ENCODE peak calls at places on chromosomes 13 and 19, in ten cellular contexts. C is body of pancreas, J is upper lobe of right lung, X is left ventricle myocardium inferior, L is HFF-Myc, K is IMR-90, G is cardiac fibroblast, I is ovary, B is Panc1, A is GM06990. E is an unnamed sample.

GRCh38 chr19:53536223-53536543 is 1.8 kb upstream of the ZNF331 start:
- DNase-seq in C (no peak), J (no peak), X (no peak), L (no peak), K (no peak), G (no peak), I (no peak), B (no peak), A (no peak), E (no peak)

GRCh38 chr13:106533101-106533939 is 2.1 kb downstream of the EFNB2 start:
- DNase-seq in C (peak; percentile 90), J (peak; percentile 93), X (peak; percentile 81), L (no peak), K (peak; percentile 78), G (peak; percentile 83), I (peak; percentile 66), B (no peak), A (peak; percentile 60), E (peak; percentile 78)

GRCh38 chr13:51776179-51776578 is 27.8 kb downstream of the DHRS12 start:
- DNase-seq in C (peak; percentile 79), J (no peak), X (no peak), L (no peak), K (no peak), G (no peak), I (no peak), B (no peak), A (no peak), E (no peak)

GRCh38 chr13:109761695-109762094 is 24.7 kb downstream of the IRS2 start:
- DNase-seq in C (no peak), J (no peak), X (no peak), L (no peak), K (no peak), G (no peak), I (no peak), B (no peak), A (no peak), E (peak; percentile 35)

GRCh38 chr19:42421101-42421500 is 6.1 kb downstream of the LIPE start:
- DNase-seq in C (peak; percentile 1), J (no peak), X (no peak), L (no peak), K (no peak), G (no peak), I (no peak), B (no peak), A (no peak), E (no peak)

GRCh38 chr19:13195678-13196077 is 45.5 kb downstream of the IER2 start:
- DNase-seq in C (peak; percentile 84), J (no peak), X (no peak), L (no peak), K (no peak), G (no peak), I (no peak), B (no peak), A (peak; percentile 63), E (no peak)

GRCh38 chr13:113023217-113023597 is 54.2 kb downstream of the MCF2L start:
- DNase-seq in C (no peak), J (no peak), X (peak; percentile 36), L (no peak), K (no peak), G (peak; percentile 20), I (no peak), B (no peak), A (no peak), E (no peak)

GRCh38 chr13:32309812-32310706 is 5.1 kb downstream of the ZAR1L start:
- DNase-seq in C (peak; percentile 24), J (no peak), X (no peak), L (no peak), K (peak; percentile 72), G (peak; percentile 82), I (peak; percentile 15), B (peak; percentile 32), A (peak; percentile 8), E (peak; percentile 76)

DNA sequence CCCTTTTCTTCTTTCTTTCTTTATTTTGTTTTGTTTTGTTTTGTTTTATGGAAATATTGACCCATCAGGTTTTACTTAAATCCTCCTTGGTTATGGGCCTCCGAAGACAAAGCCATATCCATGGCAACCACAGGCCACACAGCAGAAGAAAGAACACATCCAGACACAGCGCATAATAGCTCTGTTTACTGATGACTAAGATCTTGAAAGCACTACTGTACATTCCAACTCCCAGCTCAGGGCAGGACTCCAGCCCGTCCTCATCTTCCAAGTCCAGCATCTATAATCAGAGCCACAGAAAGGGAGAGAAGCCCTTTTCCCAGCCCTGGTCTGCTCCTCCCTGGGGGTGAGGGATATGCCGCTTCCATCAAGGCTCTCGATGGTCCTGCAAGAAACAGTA is 84.3 kb downstream of the NUFIP1 start:
- DNase-seq in C (peak; percentile 35), J (no peak), X (peak; percentile 40), L (peak; percentile 96), K (peak; percentile 97), G (peak; percentile 98), I (peak; percentile 51), B (no peak), A (no peak), E (peak; percentile 98)
- H3K4me3 ChIP-seq in C (no peak overlapping the region), J (no peak overlapping the region), X (no peak overlapping the region), L (no peak overlapping the region), K (no peak overlapping the region), G (no peak overlapping the region), I (no peak overlapping the region), B (no peak overlapping the region), A (no peak overlapping the region), E (no peak overlapping the region)

DNA sequence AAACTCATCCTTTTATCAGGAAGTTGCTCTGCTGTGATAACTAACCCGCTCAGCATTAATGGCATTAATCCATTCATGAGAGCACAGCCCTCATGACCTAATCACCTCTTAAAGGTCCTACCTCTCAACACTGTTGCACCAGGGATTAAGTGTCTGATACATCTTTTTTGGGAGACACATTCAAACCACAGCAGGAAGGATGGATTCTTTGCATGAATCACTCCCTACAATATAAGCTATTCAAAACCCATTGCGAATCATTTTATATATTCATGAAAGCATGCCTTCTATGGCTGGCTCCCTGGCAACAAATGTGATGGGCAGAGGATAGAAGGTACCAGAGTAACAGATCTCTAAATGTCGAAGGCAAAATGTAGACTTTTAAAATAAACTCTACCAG is 27.6 kb downstream of the ARL11 start:
- DNase-seq in C (no peak), J (no peak), X (no peak), L (no peak), K (peak; percentile 56), G (no peak), I (no peak), B (no peak), A (no peak), E (peak; percentile 53)
- TF ChIP-seq CTCF in C (no peak), J (no peak), X (no peak), L (no peak), K (no peak), G (no peak), I (no peak), B (no peak), A (no peak), E (no peak)

DNA sequence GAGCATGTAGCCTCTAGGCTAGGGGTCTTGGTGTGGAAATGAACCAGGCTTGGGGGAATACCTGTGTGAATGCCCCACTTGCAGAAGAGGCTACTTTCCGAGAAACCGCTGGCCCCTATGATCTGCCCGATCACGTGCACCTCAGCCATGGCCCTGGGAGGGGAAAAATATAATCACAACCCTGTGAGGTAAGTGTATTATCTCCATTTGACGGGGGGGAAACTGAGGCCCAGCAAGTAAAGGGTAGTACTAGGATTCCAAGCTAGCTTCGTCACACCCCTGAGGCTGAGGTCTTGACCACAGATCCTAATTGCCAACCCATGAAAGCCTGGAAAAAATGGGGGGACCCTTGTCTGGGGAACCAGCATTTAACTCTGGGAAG is 587 bp downstream of the B9D2 start:
- DNase-seq in C (no peak), J (no peak), X (no peak), L (no peak), K (no peak), G (no peak), I (no peak), B (no peak), A (no peak), E (no peak)
- H3K4me3 ChIP-seq in C (no peak overlapping the region), J (peak overlapping the region; percentile 72), X (peak overlapping the region; percentile 76), L (peak overlapping the region; percentile 69), K (peak overlapping the region; percentile 67), G (peak overlapping the region; percentile 91), I (peak overlapping the region; percentile 79), B (peak overlapping the region; percentile 72), A (peak overlapping the region; percentile 84), E (peak overlapping the region; percentile 96)

DNA sequence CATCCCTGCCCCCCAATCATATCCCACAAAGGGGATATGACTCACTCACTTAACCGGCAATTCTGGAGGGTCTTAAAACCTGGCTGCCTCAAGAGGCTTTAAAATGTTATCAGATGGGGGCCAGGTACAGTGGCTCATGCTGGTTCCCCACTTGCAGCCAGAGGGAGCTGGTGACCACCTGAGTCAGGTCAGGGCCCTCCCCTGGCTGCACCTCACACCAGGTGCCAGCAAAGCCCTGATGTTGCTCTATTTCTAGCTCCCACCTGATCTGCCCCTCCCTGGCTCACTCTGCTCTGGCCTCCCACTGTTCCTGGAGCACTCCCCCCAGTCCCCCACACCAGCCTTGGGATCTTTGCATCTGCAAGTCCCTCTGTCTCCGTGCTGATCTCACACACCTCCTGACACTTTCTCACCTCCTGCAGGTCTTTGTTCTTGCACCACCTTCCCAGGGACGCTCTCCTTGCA is 14.2 kb downstream of the HPN start:
- DNase-seq in C (peak; percentile 37), J (no peak), X (no peak), L (no peak), K (no peak), G (no peak), I (no peak), B (no peak), A (no peak), E (no peak)
- TF ChIP-seq CTCF in C (peak; percentile 27), J (peak; percentile 7), X (no peak), L (peak; percentile 19), K (no peak), G (no peak), I (no peak), B (no peak), A (peak; percentile 55), E (no peak)

GRCh38 chr13:78607409-78608253 is 4.3 kb upstream of the POU4F1 start:
- DNase-seq in C (no peak), J (no peak), X (no peak), L (no peak), K (no peak), G (no peak), I (no peak), B (no peak), A (no peak), E (no peak)

GRCh38 chr13:78608254-78608704 is 4.9 kb upstream of the POU4F1 start:
- DNase-seq in C (no peak), J (no peak), X (no peak), L (no peak), K (no peak), G (no peak), I (no peak), B (no peak), A (no peak), E (no peak)

GRCh38 chr13:78610381-78610883 is 7.1 kb upstream of the POU4F1 start:
- DNase-seq in C (no peak), J (no peak), X (no peak), L (no peak), K (peak; percentile 49), G (no peak), I (no peak), B (no peak), A (no peak), E (peak; percentile 53)

GRCh38 chr13:78609464-78610205 is 6.3 kb upstream of the POU4F1 start:
- DNase-seq in C (peak; percentile 36), J (no peak), X (no peak), L (no peak), K (no peak), G (no peak), I (no peak), B (no peak), A (no peak), E (no peak)

GRCh38 chr13:78608705-78609463 is 5.5 kb upstream of the POU4F1 start:
- DNase-seq in C (no peak), J (no peak), X (no peak), L (no peak), K (no peak), G (no peak), I (no peak), B (no peak), A (no peak), E (no peak)
- H3K4me3 ChIP-seq in C (peak overlapping the region; percentile 50), J (peak overlapping the region; percentile 56), X (peak overlapping the region; percentile 68), L (peak overlapping the region; percentile 30), K (peak overlapping the region; percentile 42), G (peak overlapping the region; percentile 56), I (peak overlapping the region; percentile 39), B (peak overlapping the region; percentile 53), A (peak overlapping the region; percentile 41), E (peak overlapping the region; percentile 37)

E was measured in fibroblast of mammary gland.